ENCODE peak calls at places on chromosomes 1 and 21, in five cellular contexts. T is A549, U is SK-N-SH, P is K562, D is GM12878. G is an unnamed sample.

GRCh38 chr1:43348809-43349593 is 9.8 kb upstream of the CDC20 start:
- DNase-seq in T (peak), U (peak), D (no peak), P (no peak), G (no peak)

GRCh38 chr1:80536464-80536863 is 1264.3 kb upstream of the ADGRL2 start:
- DNase-seq in U (no peak), T (no peak), D (no peak), P (no peak), G (no peak)

GRCh38 chr1:32705516-32705915 is 2.9 kb upstream of the SYNC start:
- DNase-seq in T (no peak), D (no peak), P (no peak), U (no peak), G (no peak)

GRCh38 chr1:15031251-15031930 is 122.2 kb upstream of the TMEM51 start:
- DNase-seq in T (no peak), D (no peak), U (no peak), P (no peak), G (peak)

GRCh38 chr1:205444300-205444930 is 11.4 kb downstream of the BLACAT1 start:
- DNase-seq in T (no peak), U (no peak), P (peak), D (no peak), G (no peak)

GRCh38 chr21:46100426-46100825 is 2.5 kb downstream of the COL6A2 start:
- DNase-seq in D (no peak), U (no peak), P (no peak), T (no peak), G (peak)

GRCh38 chr1:240352769-240353168 is 259.2 kb downstream of the GREM2 start:
- DNase-seq in P (no peak), U (no peak), D (no peak), T (peak), G (peak)

GRCh38 chr1:15757016-15757543 is 1.5 kb upstream of the FBLIM1 start:
- DNase-seq in U (no peak), T (no peak), D (no peak), P (no peak), G (no peak)

GRCh38 chr21:36932417-36932816 is 34.1 kb downstream of the HLCS start:
- DNase-seq in T (no peak), U (no peak), P (no peak), D (no peak), G (no peak)

GRCh38 chr1:234958066-234958701 is 170.5 kb downstream of the TOMM20 start:
- DNase-seq in P (no peak), U (no peak), D (no peak), T (peak), G (no peak)

GRCh38 chr1:1538989-1539309 is 1.5 kb downstream of the TMEM240 start:
- DNase-seq in D (no peak), T (no peak), P (no peak), U (no peak), G (no peak)

GRCh38 chr1:1539310-1540014 is 962 bp downstream of the TMEM240 start:
- DNase-seq in D (no peak), U (peak), T (no peak), P (no peak), G (peak)

GRCh38 chr1:1540817-1541628 is 599 bp upstream of the TMEM240 start:
- DNase-seq in D (no peak), T (no peak), U (no peak), P (no peak), G (no peak)

GRCh38 chr1:1538334-1538733 is 2.1 kb downstream of the TMEM240 start:
- DNase-seq in T (no peak), D (no peak), P (no peak), U (no peak), G (no peak)

DNA sequence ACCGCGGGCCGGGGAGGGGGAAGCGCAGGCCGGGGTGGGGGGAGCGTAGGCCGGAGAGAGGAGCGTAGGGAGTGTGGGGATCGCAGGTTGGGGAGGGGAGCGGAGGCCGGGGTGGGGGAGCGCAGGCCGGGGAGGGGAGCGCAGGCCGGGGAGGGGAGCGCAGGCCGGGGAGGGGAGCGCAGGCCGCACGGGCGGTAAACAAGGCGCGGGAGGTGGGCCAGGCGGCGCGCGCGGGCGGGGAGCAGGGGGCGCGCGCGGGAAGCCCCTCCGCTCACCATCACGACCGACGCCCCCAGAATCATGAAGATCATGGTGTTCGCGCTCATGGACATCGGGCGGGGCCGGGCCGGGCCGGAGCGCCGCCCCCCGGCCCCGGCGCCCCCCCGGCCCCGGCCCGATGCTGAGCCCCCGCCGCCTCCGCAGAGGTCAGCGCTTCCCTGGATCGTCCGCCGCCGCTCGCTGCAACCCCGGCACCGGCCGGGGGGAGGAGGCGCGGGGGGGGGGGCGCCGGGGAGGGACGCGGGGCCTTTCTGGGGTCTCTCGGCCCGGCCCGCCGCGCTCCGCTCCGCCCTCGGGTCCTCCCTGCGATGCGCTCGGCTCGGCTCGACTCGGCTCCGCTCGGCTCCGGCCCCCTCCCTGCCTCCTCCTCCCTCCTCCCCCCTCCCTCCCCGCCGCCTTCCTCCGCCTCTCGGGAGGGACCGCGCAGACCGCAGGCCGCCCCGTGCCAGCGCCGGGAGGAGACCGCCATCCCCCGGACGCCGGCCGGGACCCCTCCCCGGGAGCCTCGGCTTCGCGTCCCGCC is at the start of gene TMEM240:
- DNase-seq in D (no peak), T (no peak), P (no peak), U (peak), G (peak)
- TF ChIP-seq RCOR1 in D (no peak), T (no peak), P (no peak), U (no peak), G (no peak)

GRCh38 chr1:156664949-156665411 is 12.2 kb downstream of the NES start:
- DNase-seq in U (no peak), P (peak), T (peak), D (no peak), G (no peak)

GRCh38 chr1:156666862-156667609 is 10.2 kb downstream of the NES start:
- DNase-seq in U (no peak), P (peak), D (no peak), T (no peak), G (no peak)

GRCh38 chr1:156667610-156667967 is 9.6 kb downstream of the NES start:
- DNase-seq in P (no peak), U (no peak), T (no peak), D (no peak), G (peak)

GRCh38 chr1:156664046-156664948 is 12.9 kb downstream of the NES start:
- DNase-seq in T (no peak), U (no peak), D (no peak), P (no peak), G (peak)

DNA sequence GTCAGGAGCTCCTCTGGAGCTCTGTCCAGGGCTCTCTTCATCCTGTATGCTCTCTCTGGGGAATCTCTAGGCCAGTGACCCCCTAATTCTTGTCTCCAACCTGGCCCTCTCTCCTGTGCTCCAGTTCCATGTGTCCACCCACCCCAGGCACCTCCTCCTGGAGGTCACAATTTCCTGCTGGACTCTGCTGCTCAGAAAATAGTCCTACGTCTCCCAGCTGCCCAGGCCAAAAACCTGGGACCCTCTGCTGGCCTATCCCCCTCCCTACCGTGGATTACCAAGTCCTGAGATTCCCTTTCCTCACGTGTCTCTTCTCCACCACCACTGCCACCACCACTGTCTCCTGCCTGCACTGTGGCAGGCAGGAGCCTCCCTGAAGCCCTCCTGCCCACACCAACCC is 11.7 kb downstream of the NES start:
- DNase-seq in P (no peak), T (no peak), D (no peak), U (no peak), G (no peak)
- TF ChIP-seq RCOR1 in P (no peak), T (no peak), D (no peak), U (no peak), G (no peak)

GRCh38 chr1:160191756-160192155 is 1.4 kb downstream of the CASQ1 start:
- DNase-seq in T (no peak), D (no peak), P (no peak), U (no peak), G (no peak)
- TF ChIP-seq RCOR1 in T (no peak), D (no peak), P (no peak), U (no peak), G (no peak)

DNA sequence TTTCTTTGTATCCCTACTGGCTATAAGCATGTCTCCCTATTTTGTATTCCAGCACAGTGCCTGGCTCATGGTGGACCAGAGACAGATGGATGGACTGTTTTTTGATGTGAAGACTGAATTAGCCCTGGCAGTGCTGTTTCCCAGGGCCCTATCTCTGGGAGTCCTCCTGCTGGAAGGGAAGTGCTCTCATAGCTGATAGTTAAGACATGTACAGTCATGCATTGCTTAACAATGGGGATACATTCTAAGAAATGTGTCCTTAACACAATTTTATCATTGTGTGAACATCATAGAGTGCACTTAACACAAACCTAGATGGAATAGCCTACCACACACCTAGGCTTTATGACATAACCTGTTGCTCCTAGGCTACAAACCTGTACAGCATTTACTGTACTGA is 21.1 kb downstream of the TLCD4 start:
- DNase-seq in U (no peak), P (peak), T (no peak), D (no peak), G (no peak)
- TF ChIP-seq RCOR1 in U (no peak), P (no peak), T (no peak), D (no peak), G (no peak)

GRCh38 chr21:33817663-33818433 is 97.8 kb downstream of the ATP5PO start:
- DNase-seq in U (peak), D (no peak), T (no peak), P (peak), G (no peak)
- TF ChIP-seq RCOR1 in U (no peak), D (no peak), T (no peak), P (no peak), G (no peak)

GRCh38 chr1:199282910-199283309 is 644.1 kb downstream of the PTPRC start:
- DNase-seq in P (no peak), D (no peak), U (no peak), T (no peak), G (peak)
- TF ChIP-seq RCOR1 in P (no peak), D (no peak), U (no peak), T (no peak), G (no peak)

GRCh38 chr1:182488803-182489202 is 38.9 kb downstream of the RGSL1 start:
- DNase-seq in T (no peak), D (no peak), U (no peak), P (no peak), G (no peak)

GRCh38 chr1:182484067-182484466 is 34.1 kb downstream of the RGSL1 start:
- DNase-seq in P (no peak), U (no peak), T (no peak), D (no peak), G (no peak)

GRCh38 chr1:182485861-182486260 is 35.9 kb downstream of the RGSL1 start:
- DNase-seq in P (no peak), U (no peak), D (no peak), T (no peak), G (no peak)

DNA sequence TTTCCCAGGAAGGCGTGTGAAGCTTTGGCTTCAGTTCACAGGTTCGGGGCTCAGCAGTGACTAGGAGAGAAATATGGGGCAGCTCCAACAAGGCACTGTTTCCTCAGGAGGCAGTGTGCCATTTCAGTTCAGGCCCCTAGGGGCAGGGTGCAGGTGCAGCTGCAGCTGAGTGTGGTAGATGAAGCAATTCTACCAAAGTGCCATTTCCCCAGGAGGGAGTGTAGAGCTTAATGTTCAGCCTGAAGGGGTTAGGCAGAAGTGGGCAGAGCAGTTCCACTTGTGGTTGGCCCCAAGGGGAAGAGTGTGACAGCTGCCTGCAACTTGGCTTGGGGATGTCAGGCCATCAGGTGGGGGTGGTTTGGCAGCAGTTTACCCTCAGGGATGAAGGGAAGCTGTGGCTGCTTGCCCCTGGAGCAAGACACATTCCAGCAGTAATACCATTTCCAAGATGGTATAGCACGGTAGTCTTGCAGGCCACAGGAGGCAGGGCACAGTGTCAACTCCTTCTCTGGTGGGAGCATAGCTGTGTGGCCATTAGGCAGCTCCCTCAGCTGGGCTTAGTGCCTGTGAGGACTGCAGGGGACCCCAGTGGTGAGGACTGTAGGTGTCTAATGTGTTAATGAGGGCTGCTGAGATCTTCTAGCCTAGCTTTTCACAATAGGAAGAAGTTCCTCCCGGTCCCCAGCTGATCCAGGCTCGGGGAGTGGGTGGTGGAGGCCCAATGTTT is 34.7 kb downstream of the RGSL1 start:
- DNase-seq in T (peak), U (peak), D (peak), P (peak), G (no peak)
- TF ChIP-seq RCOR1 in T (no peak), U (no peak), D (no peak), P (no peak), G (no peak)

G was measured in IMR-90.